ENCODE peak calls at places on chromosomes 16 and 17, in nine cellular contexts. A is psoas muscle, P is A549, M is ascending aorta, L is lower leg skin, N is cardiac muscle cell, B is lower lobe of right lung, C is choroid plexus epithelial cell, Y is nephron progenitor cell. D is an unnamed sample.
A peak's percentile ranks its signal among the peaks of the same experiment; 100 is the strongest.

GRCh38 chr16:12587646-12588277 is 215.9 kb downstream of the CPPED1 start:
- DNase-seq in Y (no peak), B (no peak), L (no peak), A (no peak), C (no peak), N (no peak), M (no peak), P (no peak), D (no peak)

GRCh38 chr16:88922114-88922825 is 54.7 kb downstream of the CBFA2T3 start:
- DNase-seq in A (peak; percentile 89), P (no peak), B (peak; percentile 78), L (peak; percentile 66), N (no peak), Y (no peak), C (peak; percentile 68), M (no peak), D (peak; percentile 39)

GRCh38 chr16:88943131-88943664 is 33.8 kb downstream of the CBFA2T3 start:
- DNase-seq in A (no peak), N (no peak), C (no peak), M (no peak), B (no peak), Y (no peak), P (no peak), L (no peak), D (no peak)

GRCh38 chr17:57589151-57590034 is 155.7 kb downstream of the CCDC182 start:
- DNase-seq in B (no peak), Y (no peak), N (no peak), M (no peak), C (no peak), L (no peak), A (peak; percentile 55), P (no peak), D (no peak)

GRCh38 chr17:225551-225950 is 44.1 kb upstream of the DOC2B start:
- DNase-seq in L (no peak), M (no peak), Y (no peak), N (no peak), P (no peak), A (no peak), B (peak; percentile 24), C (no peak), D (no peak)

GRCh38 chr17:42194133-42194899 is at the start of gene GHDC:
- DNase-seq in M (peak; percentile 45), Y (peak; percentile 61), N (peak; percentile 77), B (peak; percentile 88), L (peak; percentile 79), P (peak; percentile 92), A (peak; percentile 83), C (peak; percentile 81), D (peak; percentile 64)

GRCh38 chr17:77770331-77771105 is 188.0 kb upstream of the TNRC6C start:
- DNase-seq in N (no peak), C (peak; percentile 63), A (peak; percentile 34), B (no peak), Y (no peak), P (no peak), M (no peak), L (no peak), D (peak; percentile 79)

GRCh38 chr16:60744198-60744597 is 1292.0 kb downstream of the CDH8 start:
- DNase-seq in M (no peak), Y (no peak), N (no peak), L (no peak), P (no peak), B (no peak), A (no peak), C (no peak), D (no peak)

GRCh38 chr17:35099929-35100328 is 19.7 kb downstream of the RAD51D start:
- DNase-seq in Y (no peak), C (no peak), A (no peak), L (no peak), N (no peak), P (no peak), M (no peak), B (no peak), D (no peak)

GRCh38 chr17:38460082-38460715 is 31.9 kb downstream of the ARHGAP23 start:
- DNase-seq in P (no peak), Y (no peak), A (no peak), B (no peak), L (no peak), C (no peak), N (peak; percentile 38), M (no peak), D (no peak)

DNA sequence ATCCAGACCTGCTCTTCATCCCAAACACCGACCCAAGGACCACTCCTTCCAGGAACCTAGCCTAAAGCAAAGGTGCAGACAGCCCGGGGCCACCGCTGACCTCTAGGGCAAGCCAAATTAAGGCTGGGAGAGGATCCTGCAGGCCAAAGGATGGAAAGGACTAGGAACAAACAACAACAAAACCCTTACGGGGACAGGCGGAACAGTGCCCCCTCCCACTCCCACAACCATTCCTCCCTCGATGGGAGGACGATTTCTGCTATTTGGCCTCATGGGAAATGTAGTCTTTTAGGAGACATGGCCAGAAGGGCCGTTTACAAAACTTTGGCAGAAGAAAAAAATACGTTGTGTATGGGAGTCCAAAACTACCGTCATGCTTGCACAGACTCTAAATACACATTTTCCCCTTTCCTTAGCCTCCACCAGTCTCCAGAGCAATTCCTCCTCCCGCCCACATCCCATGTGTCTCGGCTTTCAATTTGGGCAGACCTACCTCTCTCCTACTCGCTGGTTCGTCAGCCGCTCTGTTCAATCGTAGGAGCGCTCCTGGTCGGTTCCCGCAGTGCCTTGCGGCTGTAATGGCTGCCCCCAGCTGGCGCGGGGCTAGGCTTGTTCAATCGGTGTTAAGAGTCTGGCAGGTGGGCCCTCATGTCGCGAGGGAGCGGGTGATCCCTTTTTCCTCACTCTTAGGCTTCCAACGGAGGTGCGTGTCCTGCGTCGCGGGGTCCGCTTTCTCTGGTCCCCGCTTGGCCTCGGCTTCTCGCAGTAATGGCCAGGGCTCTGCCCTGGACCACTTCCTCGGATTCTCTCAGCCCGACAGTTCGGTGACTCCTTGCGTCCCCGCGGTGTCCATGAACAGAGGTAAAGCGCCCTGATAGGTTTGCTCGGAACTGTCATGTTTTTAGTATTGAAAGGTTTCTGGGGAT is at the start of gene ERAL1:
- DNase-seq in C (peak; percentile 90), M (peak; percentile 41), P (peak; percentile 98), A (peak; percentile 86), Y (peak; percentile 79), N (peak; percentile 92), L (peak; percentile 84), B (peak; percentile 91), D (peak; percentile 86)
- TF ChIP-seq CTCF in C (peak; percentile 11), M (no peak), P (no peak), A (no peak), Y (no peak), N (no peak), L (no peak), B (peak; percentile 10), D (no peak)

DNA sequence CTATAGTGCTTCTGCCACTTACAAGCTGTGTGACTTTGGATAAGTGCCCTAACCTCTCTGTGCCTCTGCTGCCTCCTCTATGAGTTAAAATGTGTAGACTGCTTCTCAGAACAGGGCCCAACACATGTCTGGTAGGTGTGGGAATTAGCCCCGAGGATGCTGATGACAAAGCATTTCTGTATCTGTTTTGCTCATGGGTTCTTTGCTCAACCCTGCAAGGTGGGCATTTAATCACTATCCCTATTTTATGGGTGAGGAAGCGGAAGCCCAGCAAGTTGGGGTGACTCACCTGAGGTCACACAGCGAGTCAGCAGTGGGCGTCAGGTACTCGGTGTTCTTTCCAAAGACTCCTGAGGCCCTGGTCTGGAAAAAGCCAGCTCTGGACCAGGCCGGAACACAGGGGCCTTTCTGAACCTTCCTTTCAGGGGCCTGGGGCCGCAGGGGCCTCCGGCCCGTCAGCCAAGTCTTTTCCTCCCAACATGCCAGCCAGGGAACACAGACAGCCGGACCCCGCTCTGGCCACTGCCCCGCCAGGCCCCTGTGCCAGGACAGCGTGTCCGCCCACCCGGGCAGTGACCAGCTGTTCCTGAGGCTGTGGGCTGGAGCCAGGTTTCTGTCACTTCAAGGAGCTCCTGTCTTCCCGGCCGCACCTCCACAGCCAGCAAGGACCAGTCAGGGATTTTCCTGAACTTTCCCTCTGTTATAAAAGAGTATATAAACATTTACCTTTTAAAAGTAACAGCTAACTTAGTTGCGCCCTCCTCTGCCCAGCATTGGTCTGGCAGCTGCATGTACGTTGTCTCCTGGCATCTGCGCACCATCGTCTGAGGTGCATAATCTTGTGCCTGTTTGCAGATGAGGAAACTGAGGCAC is 62.5 kb downstream of the SREBF1 start:
- DNase-seq in P (peak; percentile 39), Y (no peak), C (peak; percentile 45), M (no peak), A (peak; percentile 67), N (no peak), L (no peak), B (no peak), D (peak; percentile 52)
- TF ChIP-seq CTCF in P (peak; percentile 45), Y (no peak), C (peak; percentile 61), M (no peak), A (no peak), N (peak; percentile 32), L (no peak), B (peak; percentile 28), D (peak; percentile 47)

DNA sequence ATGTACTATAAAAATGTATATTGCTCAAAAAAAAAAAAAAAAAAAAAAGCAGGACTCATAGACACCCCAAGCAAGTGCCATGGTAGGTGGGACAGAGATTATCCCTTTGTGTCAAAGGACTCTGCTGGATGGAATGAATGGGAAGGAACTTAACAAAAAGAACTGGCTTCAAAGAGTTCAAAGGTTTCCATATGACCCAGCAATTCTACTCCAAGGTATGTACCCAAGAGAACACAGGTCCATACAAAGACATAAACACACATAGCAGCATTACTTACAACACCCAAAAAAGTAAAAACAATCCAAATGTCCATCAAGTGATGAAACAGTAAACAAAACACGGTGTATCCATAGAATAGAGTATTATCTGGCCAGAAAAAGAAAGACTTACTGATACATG is 255.2 kb downstream of the SLC39A11 start:
- DNase-seq in C (no peak), Y (no peak), L (no peak), B (no peak), A (no peak), N (no peak), P (no peak), M (no peak), D (no peak)
- TF ChIP-seq CTCF in C (no peak), Y (no peak), L (no peak), B (no peak), A (no peak), N (no peak), P (no peak), M (no peak), D (no peak)

GRCh38 chr16:50862818-50863672 is 121.2 kb downstream of the CYLD start:
- DNase-seq in M (no peak), C (no peak), B (no peak), A (no peak), P (no peak), L (no peak), Y (no peak), N (no peak), D (no peak)
- TF ChIP-seq CTCF in M (no peak), C (no peak), B (no peak), A (no peak), P (no peak), L (no peak), Y (no peak), N (no peak), D (no peak)

D was measured in IMR-90.